ENCODE peak calls at places on chromosome 3, in five cellular contexts. K is RWPE2, F is stomach, W is AG09319, A is NB4. O is an unnamed sample.

GRCh38 chr3:123069021-123069381 is 2.2 kb downstream of the PDIA5 start:
- DNase-seq in K (no peak), F (peak; percentile 78), W (no peak), A (no peak), O (no peak)

GRCh38 chr3:153673853-153674252 is 447.3 kb upstream of the ARHGEF26 start:
- DNase-seq in K (no peak), F (no peak), W (no peak), A (no peak), O (no peak)

GRCh38 chr3:47163023-47163989 is 607 bp downstream of the SETD2 start:
- DNase-seq in K (peak; percentile 61), F (peak; percentile 48), W (no peak), A (peak; percentile 58), O (peak; percentile 91)

GRCh38 chr3:37739579-37740290 is 121.9 kb upstream of the CTDSPL start:
- DNase-seq in K (no peak), F (no peak), W (no peak), A (no peak), O (no peak)

GRCh38 chr3:71956716-71957115 is 171.8 kb upstream of the PROK2 start:
- DNase-seq in K (no peak), F (no peak), W (no peak), A (peak; percentile 14), O (no peak)

GRCh38 chr3:49273825-49274532 is 3.1 kb downstream of the C3orf62 start:
- DNase-seq in K (no peak), F (no peak), W (no peak), A (no peak), O (no peak)

GRCh38 chr3:105827959-105828358 is 40.9 kb downstream of the CBLB start:
- DNase-seq in K (no peak), F (no peak), W (peak; percentile 12), A (peak; percentile 22), O (no peak)

GRCh38 chr3:24704496-24704895 is 209.8 kb upstream of the THRB start:
- DNase-seq in K (no peak), F (no peak), W (no peak), A (no peak), O (no peak)

GRCh38 chr3:103963599-103963998 is 1403.1 kb upstream of the ALCAM start:
- DNase-seq in K (no peak), F (no peak), W (no peak), A (no peak), O (no peak)

GRCh38 chr3:69090021-69090420 is 5.3 kb downstream of the ARL6IP5 start:
- DNase-seq in K (no peak), F (no peak), W (peak; percentile 59), A (no peak), O (no peak)

GRCh38 chr3:51637941-51638471 is 33.0 kb upstream of the TEX264 start:
- DNase-seq in K (no peak), F (peak; percentile 44), W (peak; percentile 25), A (peak; percentile 75), O (no peak)

GRCh38 chr3:242986-243706 is 46.6 kb downstream of the CHL1 start:
- DNase-seq in K (no peak), F (no peak), W (peak; percentile 5), A (no peak), O (no peak)

GRCh38 chr3:116393199-116393598 is 52.1 kb downstream of the LSAMP start:
- DNase-seq in K (no peak), F (no peak), W (no peak), A (no peak), O (no peak)

GRCh38 chr3:132568427-132568826 is 28.6 kb upstream of the ACKR4 start:
- DNase-seq in K (no peak), F (no peak), W (no peak), A (no peak), O (no peak)

GRCh38 chr3:165081183-165081582 is 2.9 kb upstream of the SI start:
- DNase-seq in K (no peak), F (no peak), W (no peak), A (no peak), O (no peak)

GRCh38 chr3:98977520-98977919 is 76.0 kb upstream of the DCBLD2 start:
- DNase-seq in K (no peak), F (no peak), W (no peak), A (no peak), O (no peak)

GRCh38 chr3:194206375-194206774 is 70.4 kb downstream of the HES1 start:
- DNase-seq in K (no peak), F (no peak), W (no peak), A (no peak), O (no peak)

GRCh38 chr3:151327571-151328198 is 1.7 kb downstream of the P2RY13 start:
- DNase-seq in K (no peak), F (no peak), W (no peak), A (peak; percentile 34), O (no peak)

GRCh38 chr3:127101411-127102067 is 91.4 kb upstream of the PRR23E start:
- DNase-seq in K (no peak), F (no peak), W (no peak), A (no peak), O (peak; percentile 80)

GRCh38 chr3:12884104-12884742 is 42.9 kb upstream of the RPL32 start:
- DNase-seq in K (no peak), F (no peak), W (no peak), A (no peak), O (peak; percentile 78)

GRCh38 chr3:141788147-141788546 is 24.9 kb downstream of the GRK7 start:
- DNase-seq in K (no peak), F (no peak), W (no peak), A (no peak), O (no peak)

GRCh38 chr3:164723396-164723795 is 354.9 kb downstream of the SI start:
- DNase-seq in K (no peak), F (no peak), W (no peak), A (no peak), O (no peak)

GRCh38 chr3:13338231-13338630 is 81.9 kb downstream of the NUP210 start:
- DNase-seq in K (no peak), F (no peak), W (no peak), A (no peak), O (no peak)

GRCh38 chr3:98589331-98589870 is 4.0 kb downstream of the CPOX start:
- DNase-seq in K (no peak), F (no peak), W (no peak), A (no peak), O (no peak)

GRCh38 chr3:196941846-196942225 is 492 bp downstream of the NCBP2 start:
- DNase-seq in K (no peak), F (peak; percentile 44), W (peak; percentile 10), A (peak; percentile 80), O (no peak)

GRCh38 chr3:185778069-185778468 is 46.8 kb downstream of the IGF2BP2 start:
- DNase-seq in K (no peak), F (no peak), W (no peak), A (no peak), O (no peak)

GRCh38 chr3:127632441-127632840 is 3.5 kb downstream of the PODXL2 start:
- DNase-seq in K (no peak), F (no peak), W (no peak), A (no peak), O (no peak)

GRCh38 chr3:169044341-169045113 is 619.0 kb downstream of the MECOM start:
- DNase-seq in K (no peak), F (no peak), W (no peak), A (no peak), O (no peak)
- TF ChIP-seq CTCF in K (no peak), F (no peak), W (no peak), A (no peak), O (peak; percentile 15)

GRCh38 chr3:55633333-55633732 is 146.2 kb upstream of the WNT5A start:
- DNase-seq in K (no peak), F (no peak), W (no peak), A (no peak), O (no peak)
- TF ChIP-seq CTCF in K (no peak), F (no peak), W (no peak), A (no peak), O (no peak)

GRCh38 chr3:124512881-124513609 is 217.2 kb upstream of the UMPS start:
- DNase-seq in K (no peak), F (peak; percentile 41), W (no peak), A (no peak), O (no peak)
- TF ChIP-seq CTCF in K (no peak), F (no peak), W (no peak), A (no peak), O (no peak)

DNA sequence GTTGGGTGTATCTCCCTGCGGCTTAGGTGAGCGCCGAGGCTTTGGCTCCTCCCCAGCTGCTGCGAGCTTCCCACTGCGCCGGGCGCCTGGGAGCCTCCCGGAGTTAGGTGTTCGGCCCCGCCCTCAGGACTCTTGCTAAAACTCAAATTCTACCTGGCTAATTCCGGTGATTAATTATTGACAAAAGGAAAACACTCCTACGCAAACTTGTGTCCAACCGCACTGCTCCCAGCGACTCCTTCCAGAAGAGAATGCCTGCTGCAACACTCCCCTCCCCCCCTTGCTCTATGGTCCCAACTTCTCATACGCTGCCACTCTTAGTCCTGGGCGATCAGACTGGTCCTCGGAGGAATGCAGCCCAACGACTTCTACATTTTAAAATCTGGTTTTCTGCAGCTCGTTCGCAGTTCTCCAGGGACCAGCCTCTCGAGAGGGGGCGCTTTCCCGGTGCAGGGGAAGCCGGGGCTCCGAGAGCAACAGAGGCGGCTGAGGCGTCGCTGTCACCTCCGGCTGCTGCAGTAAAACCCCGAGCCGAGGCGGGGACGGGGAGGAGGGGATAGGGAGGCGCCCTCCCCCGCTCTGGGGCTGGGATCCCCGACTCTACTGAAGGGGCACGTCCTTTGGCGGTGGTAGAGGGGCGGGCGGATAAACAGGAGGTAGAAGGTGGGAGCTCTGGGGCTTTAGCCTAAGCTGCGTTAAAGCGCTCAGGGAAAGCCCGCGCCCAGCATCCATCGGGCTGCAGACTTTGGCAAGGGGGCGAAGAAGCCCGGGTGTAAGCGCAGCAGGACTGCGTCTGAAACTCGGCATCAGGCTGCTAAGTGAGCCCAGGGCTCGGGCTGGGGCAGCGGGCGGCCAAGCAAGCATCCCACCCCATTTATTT is at the start of gene SPTSSB:
- DNase-seq in K (peak; percentile 54), F (peak; percentile 77), W (no peak), A (peak; percentile 3), O (no peak)
- TF ChIP-seq CTCF in K (peak; percentile 24), F (no peak), W (peak; percentile 30), A (no peak), O (peak; percentile 58)

DNA sequence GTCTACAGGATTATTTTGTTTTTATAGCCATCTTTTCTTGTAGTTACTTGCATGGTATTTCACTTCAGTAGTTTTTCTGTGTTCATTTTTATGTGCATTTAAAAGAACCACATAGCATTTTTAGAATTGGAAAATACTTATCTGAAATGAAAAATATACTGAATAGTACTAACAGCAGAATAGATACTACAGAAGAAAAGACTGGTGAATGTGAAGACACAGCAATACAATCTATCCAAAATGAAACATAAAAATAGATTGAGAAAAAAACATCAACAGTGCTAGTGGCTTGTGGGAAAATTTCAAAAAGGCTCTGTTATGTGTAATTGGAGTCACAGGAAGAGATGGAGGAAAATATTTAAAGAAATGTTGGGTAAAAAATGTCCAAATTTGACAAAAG is 12.7 kb upstream of the DIPK2A start:
- DNase-seq in K (no peak), F (no peak), W (no peak), A (no peak), O (no peak)
- TF ChIP-seq CTCF in K (no peak), F (no peak), W (no peak), A (no peak), O (no peak)